ENCODE peak calls at places on chromosomes 1 and 21, in four cellular contexts. I is heart left ventricle, P is aorta, A is mucosa of descending colon. F is an unnamed sample.

GRCh38 chr1:68145418-68146126 is 86.8 kb downstream of the WLS start:
- ATAC-seq in P (no peak), A (peak), I (no peak), F (no peak)

GRCh38 chr1:61287014-61287413 is 204.7 kb downstream of the NFIA start:
- ATAC-seq in P (peak), A (no peak), I (peak), F (no peak)

GRCh38 chr1:15304708-15305326 is 57.8 kb downstream of the FHAD1 start:
- ATAC-seq in P (no peak), A (peak), I (peak), F (peak)

GRCh38 chr21:35386491-35387079 is 337.5 kb upstream of the RUNX1 start:
- ATAC-seq in P (no peak), A (no peak), I (no peak), F (no peak)

GRCh38 chr1:171509191-171509590 is 23.9 kb downstream of the PRRC2C start:
- ATAC-seq in I (no peak), A (no peak), P (no peak), F (no peak)

GRCh38 chr21:14541840-14542495 is 4.1 kb downstream of the SAMSN1 start:
- ATAC-seq in P (no peak), I (peak), A (peak), F (no peak)

GRCh38 chr1:235259133-235259778 is 68.7 kb downstream of the ARID4B start:
- ATAC-seq in A (peak), I (peak), P (no peak), F (peak)

GRCh38 chr1:184986250-184986649 is 11.9 kb upstream of the NIBAN1 start:
- ATAC-seq in A (peak), I (no peak), P (no peak), F (no peak)

GRCh38 chr1:26102046-26102925 is 9.3 kb upstream of the PDIK1L start:
- ATAC-seq in I (no peak), A (no peak), P (no peak), F (no peak)

GRCh38 chr1:22347854-22348760 is 103.5 kb upstream of the ZBTB40 start:
- ATAC-seq in P (no peak), I (no peak), A (peak), F (no peak)

GRCh38 chr1:93955765-93956164 is 46.5 kb upstream of the GCLM start:
- ATAC-seq in A (no peak), I (no peak), P (no peak), F (no peak)

GRCh38 chr1:101275672-101276071 is 38.9 kb downstream of the S1PR1 start:
- ATAC-seq in A (no peak), I (no peak), P (no peak), F (no peak)

GRCh38 chr1:76330993-76331603 is 256.6 kb downstream of the ST6GALNAC3 start:
- ATAC-seq in A (peak), I (peak), P (peak), F (peak)

GRCh38 chr1:164617607-164618564 is 58.9 kb downstream of the PBX1 start:
- ATAC-seq in I (no peak), P (peak), A (peak), F (no peak)

GRCh38 chr21:17901458-17902092 is 82.4 kb upstream of the C21orf91 start:
- ATAC-seq in A (no peak), I (no peak), P (no peak), F (peak)

GRCh38 chr1:180254854-180255253 is 24.8 kb downstream of the LHX4 start:
- ATAC-seq in I (no peak), P (no peak), A (no peak), F (no peak)

GRCh38 chr1:205261946-205262668 is 34.4 kb downstream of the TMCC2 start:
- ATAC-seq in I (no peak), A (no peak), P (no peak), F (no peak)

GRCh38 chr1:99811075-99811474 is 39.1 kb upstream of the AGL start:
- ATAC-seq in A (peak), I (no peak), P (no peak), F (no peak)

GRCh38 chr21:14877581-14878228 is 187.1 kb downstream of the NRIP1 start:
- ATAC-seq in P (no peak), I (peak), A (peak), F (peak)

GRCh38 chr1:54571326-54571725 is 23.3 kb downstream of the ACOT11 start:
- ATAC-seq in P (no peak), A (no peak), I (no peak), F (peak)

GRCh38 chr1:19596065-19596718 is 47.9 kb upstream of the NBL1 start:
- ATAC-seq in P (peak), A (peak), I (peak), F (peak)

GRCh38 chr1:247110627-247111258 is 6.6 kb upstream of the ZNF669 start:
- ATAC-seq in P (no peak), I (no peak), A (peak), F (no peak)

GRCh38 chr1:109534307-109534858 is 5.3 kb upstream of the GPR61 start:
- ATAC-seq in P (no peak), A (no peak), I (no peak), F (no peak)

GRCh38 chr21:32330784-32331311 is 32.2 kb downstream of the MRAP start:
- ATAC-seq in P (no peak), A (no peak), I (no peak), F (no peak)

GRCh38 chr1:25194576-25195020 is 37.7 kb downstream of the SYF2 start:
- ATAC-seq in A (peak), P (no peak), I (peak), F (peak)

F was measured in esophagus mucosa.